ENCODE peak calls at places on chromosome 2, in ten cellular contexts. S is stimulated activated CD8-positive, alpha-beta memory T cell treated with anti-CD3 and anti-CD28 coated beads, Interleukin-15, amount 100 ng/mL, for 24 hours; A is brain microvascular endothelial cell; E is stimulated activated CD4-positive, alpha-beta T cell treated with anti-CD3 and anti-CD28 coated beads, Interleukin-1b, Interleukin-23, amount 100 ng/mL, for 24 hours; J is LHCN-M2; Z is Calu3; H is stomach; C is neural progenitor cell; I is SK-N-DZ; Q is activated CD8-positive, alpha-beta memory T cell treated with anti-CD3 and anti-CD28 coated beads for 1 hour. V is an unnamed sample.
A peak's percentile ranks its signal among the peaks of the same experiment; 100 is the strongest.

GRCh38 chr2:96082211-96083063 is 33.9 kb downstream of the ADRA2B start:
- DNase-seq in S (no peak), A (no peak), E (no peak), J (no peak), Z (no peak), H (no peak), C (no peak), I (no peak), Q (no peak), V (no peak)

GRCh38 chr2:75621228-75621627 is 25.4 kb upstream of the MRPL19 start:
- DNase-seq in S (no peak), A (no peak), E (no peak), J (no peak), Z (no peak), H (no peak), C (no peak), I (no peak), Q (no peak), V (no peak)

GRCh38 chr2:3292416-3292815 is 85.2 kb downstream of the EIPR1 start:
- DNase-seq in S (no peak), A (no peak), E (no peak), J (no peak), Z (no peak), H (peak; percentile 8), C (no peak), I (no peak), Q (no peak), V (no peak)

GRCh38 chr2:96772903-96773675 is 12.4 kb downstream of the CNNM4 start:
- DNase-seq in S (no peak), A (no peak), E (no peak), J (no peak), Z (no peak), H (no peak), C (no peak), I (no peak), Q (no peak), V (no peak)

GRCh38 chr2:101116841-101117552 is 34.2 kb downstream of the TBC1D8 start:
- DNase-seq in S (no peak), A (no peak), E (no peak), J (no peak), Z (no peak), H (no peak), C (no peak), I (no peak), Q (no peak), V (no peak)

GRCh38 chr2:128386066-128386465 is 67.4 kb upstream of the HS6ST1 start:
- DNase-seq in S (no peak), A (no peak), E (no peak), J (no peak), Z (no peak), H (peak; percentile 20), C (no peak), I (no peak), Q (no peak), V (no peak)

GRCh38 chr2:196108604-196109003 is 40.0 kb upstream of the DNAH7 start:
- DNase-seq in S (no peak), A (no peak), E (no peak), J (no peak), Z (no peak), H (no peak), C (no peak), I (no peak), Q (no peak), V (no peak)

GRCh38 chr2:241701155-241701404 is 759 bp upstream of the ING5 start:
- DNase-seq in S (no peak), A (peak; percentile 55), E (no peak), J (peak; percentile 85), Z (no peak), H (no peak), C (no peak), I (no peak), Q (no peak), V (no peak)

GRCh38 chr2:231935207-231935524 is 9.0 kb upstream of the NPPC start:
- DNase-seq in S (no peak), A (no peak), E (no peak), J (no peak), Z (no peak), H (peak; percentile 21), C (no peak), I (no peak), Q (no peak), V (no peak)

GRCh38 chr2:65437392-65438135 is 5.2 kb upstream of the SPRED2 start:
- DNase-seq in S (no peak), A (no peak), E (no peak), J (no peak), Z (no peak), H (no peak), C (peak; percentile 90), I (peak; percentile 44), Q (no peak), V (no peak)

GRCh38 chr2:29047083-29047840 is 27.1 kb downstream of the PCARE start:
- DNase-seq in S (no peak), A (no peak), E (no peak), J (no peak), Z (no peak), H (no peak), C (no peak), I (no peak), Q (no peak), V (no peak)

GRCh38 chr2:12718662-12719399 is 2.1 kb downstream of the TRIB2 start:
- DNase-seq in S (no peak), A (no peak), E (no peak), J (no peak), Z (no peak), H (no peak), C (peak; percentile 88), I (peak; percentile 41), Q (no peak), V (peak; percentile 23)

GRCh38 chr2:192885569-192886160 is 690.9 kb upstream of the TMEFF2 start:
- DNase-seq in S (no peak), A (no peak), E (no peak), J (no peak), Z (peak; percentile 20), H (no peak), C (no peak), I (peak; percentile 41), Q (no peak), V (no peak)

GRCh38 chr2:235848055-235848454 is 320.1 kb downstream of the GBX2 start:
- DNase-seq in S (no peak), A (no peak), E (no peak), J (no peak), Z (no peak), H (no peak), C (no peak), I (no peak), Q (no peak), V (no peak)

GRCh38 chr2:71934595-71935263 is 212.9 kb downstream of the CYP26B1 start:
- DNase-seq in S (no peak), A (peak; percentile 51), E (no peak), J (peak; percentile 39), Z (no peak), H (no peak), C (no peak), I (no peak), Q (no peak), V (peak; percentile 39)

GRCh38 chr2:88177556-88177955 is 7.4 kb downstream of the THNSL2 start:
- DNase-seq in S (no peak), A (no peak), E (no peak), J (peak; percentile 83), Z (no peak), H (no peak), C (no peak), I (no peak), Q (no peak), V (no peak)

GRCh38 chr2:160271166-160272086 is 71.4 kb upstream of the ITGB6 start:
- DNase-seq in S (no peak), A (no peak), E (no peak), J (no peak), Z (peak; percentile 15), H (no peak), C (peak; percentile 16), I (no peak), Q (no peak), V (peak; percentile 33)

GRCh38 chr2:138922973-138923563 is 142.9 kb upstream of the NXPH2 start:
- DNase-seq in S (no peak), A (no peak), E (no peak), J (peak; percentile 45), Z (no peak), H (no peak), C (peak; percentile 26), I (peak; percentile 13), Q (no peak), V (peak; percentile 32)

GRCh38 chr2:58042486-58042970 is 4.1 kb upstream of the VRK2 start:
- DNase-seq in S (no peak), A (peak; percentile 89), E (no peak), J (peak; percentile 85), Z (peak; percentile 48), H (no peak), C (no peak), I (no peak), Q (no peak), V (peak; percentile 95)

GRCh38 chr2:230864605-230865323 is at the start of gene ITM2C:
- DNase-seq in S (peak; percentile 42), A (peak; percentile 33), E (peak; percentile 69), J (peak; percentile 39), Z (peak; percentile 83), H (peak; percentile 75), C (peak; percentile 80), I (peak; percentile 74), Q (peak; percentile 38), V (peak; percentile 66)

GRCh38 chr2:139175510-139175909 is 395.3 kb upstream of the NXPH2 start:
- DNase-seq in S (no peak), A (no peak), E (no peak), J (no peak), Z (no peak), H (no peak), C (no peak), I (no peak), Q (no peak), V (no peak)

GRCh38 chr2:236720974-236721600 is 151.5 kb downstream of the ACKR3 start:
- DNase-seq in S (no peak), A (no peak), E (no peak), J (no peak), Z (no peak), H (no peak), C (no peak), I (no peak), Q (no peak), V (no peak)

GRCh38 chr2:11750422-11750821 is 4.0 kb downstream of the LPIN1 start:
- DNase-seq in S (no peak), A (no peak), E (no peak), J (no peak), Z (no peak), H (no peak), C (no peak), I (no peak), Q (no peak), V (peak; percentile 36)

GRCh38 chr2:19140463-19141208 is 217.8 kb downstream of the OSR1 start:
- DNase-seq in S (no peak), A (peak; percentile 88), E (no peak), J (peak; percentile 98), Z (peak; percentile 66), H (no peak), C (no peak), I (no peak), Q (no peak), V (peak; percentile 98)

V was measured in fibroblast of lung.